ENCODE peak calls at places on chromosomes 4 and X, in five cellular contexts. Q, K, G, E and H are unnamed samples.

GRCh38 chrX:39065051-39065871 is 264.0 kb downstream of the MID1IP1 start:
- DNase-seq in E (no peak), G (peak; percentile 59), Q (no peak), K (no peak), H (no peak)

GRCh38 chr4:6829077-6829476 is 46.5 kb downstream of the KIAA0232 start:
- DNase-seq in G (no peak), K (no peak), Q (no peak), E (no peak), H (no peak)

GRCh38 chr4:59247032-59247431 is 1953.1 kb upstream of the ADGRL3 start:
- DNase-seq in E (no peak), G (no peak), Q (peak; percentile 33), K (no peak), H (no peak)

GRCh38 chrX:153870791-153871360 is 15.1 kb downstream of the L1CAM start:
- DNase-seq in E (no peak), K (no peak), Q (no peak), G (no peak), H (no peak)

GRCh38 chr4:26992657-26993361 is 132.2 kb downstream of the STIM2 start:
- DNase-seq in Q (no peak), K (no peak), G (no peak), E (no peak), H (peak; percentile 26)

GRCh38 chrX:119206203-119206602 is 29.9 kb upstream of the PGRMC1 start:
- DNase-seq in G (no peak), K (no peak), E (no peak), Q (no peak), H (no peak)

GRCh38 chr4:13912966-13913365 is 285.4 kb upstream of the BOD1L1 start:
- DNase-seq in E (no peak), G (no peak), Q (no peak), K (no peak), H (no peak)

GRCh38 chr4:113678651-113679050 is 82.9 kb downstream of the CAMK2D start:
- DNase-seq in E (no peak), G (no peak), K (no peak), Q (no peak), H (no peak)

GRCh38 chr4:176137626-176138025 is 57.8 kb downstream of the SPATA4 start:
- DNase-seq in G (no peak), E (no peak), Q (no peak), K (no peak), H (no peak)

GRCh38 chrX:51336584-51336983 is 4.0 kb downstream of the NUDT10 start:
- DNase-seq in K (no peak), G (peak; percentile 10), Q (peak; percentile 50), E (no peak), H (no peak)

GRCh38 chr4:164956766-164957643 is 20.5 kb downstream of the TRIM61 start:
- DNase-seq in Q (no peak), E (peak; percentile 67), K (peak; percentile 69), G (peak; percentile 80), H (peak; percentile 66)

GRCh38 chr4:90503677-90504076 is 376.5 kb downstream of the CCSER1 start:
- DNase-seq in Q (no peak), E (no peak), G (no peak), K (no peak), H (no peak)

GRCh38 chr4:81470456-81471327 is 1.0 kb downstream of the RASGEF1B start:
- DNase-seq in E (peak; percentile 47), G (peak; percentile 29), K (no peak), Q (peak; percentile 48), H (peak; percentile 53)

GRCh38 chr4:155371432-155372043 is 5.2 kb downstream of the MAP9 start:
- DNase-seq in K (no peak), G (no peak), E (no peak), Q (peak; percentile 41), H (no peak)

GRCh38 chrX:14697453-14697852 is 168.1 kb downstream of the GLRA2 start:
- DNase-seq in Q (peak; percentile 69), E (peak; percentile 28), K (no peak), G (peak; percentile 62), H (no peak)

GRCh38 chrX:112841114-112841819 is 636 bp upstream of the AMOT start:
- DNase-seq in K (peak; percentile 81), Q (peak; percentile 72), G (peak; percentile 71), E (peak; percentile 83), H (peak; percentile 67)

GRCh38 chr4:133524369-133524768 is 375.3 kb downstream of the PCDH10 start:
- DNase-seq in K (no peak), G (no peak), E (no peak), Q (no peak), H (no peak)

GRCh38 chr4:135201081-135201480 is 999.5 kb upstream of the PABPC4L start:
- DNase-seq in Q (no peak), E (no peak), G (no peak), K (no peak), H (no peak)

GRCh38 chrX:54808109-54808604 is 612 bp downstream of the MAGED2 start:
- DNase-seq in Q (peak; percentile 16), K (peak; percentile 61), G (peak; percentile 76), E (peak; percentile 58), H (no peak)

GRCh38 chr4:145935253-145936141 is 3.1 kb downstream of the ZNF827 start:
- DNase-seq in E (peak; percentile 31), G (peak; percentile 52), Q (no peak), K (peak; percentile 11), H (no peak)

GRCh38 chr4:152605641-152606304 is 69.9 kb upstream of the FBXW7 start:
- DNase-seq in G (no peak), E (no peak), Q (no peak), K (no peak), H (no peak)

GRCh38 chr4:7476820-7477219 is 42.1 kb upstream of the PSAPL1 start:
- DNase-seq in K (no peak), E (no peak), G (no peak), Q (no peak), H (no peak)

GRCh38 chrX:80578518-80579105 is 158.4 kb downstream of the TENT5D start:
- DNase-seq in Q (peak; percentile 52), E (no peak), K (no peak), G (no peak), H (no peak)

GRCh38 chr4:1559896-1560650 is 124.0 kb downstream of the FAM53A start:
- DNase-seq in Q (no peak), G (no peak), K (no peak), E (no peak), H (no peak)

GRCh38 chrX:24133280-24133679 is 16.2 kb upstream of the ZFX start:
- DNase-seq in E (no peak), Q (no peak), K (no peak), G (no peak), H (no peak)

GRCh38 chr4:93147524-93148212 is 680.9 kb upstream of the ATOH1 start:
- DNase-seq in Q (no peak), G (peak; percentile 52), K (no peak), E (no peak), H (no peak)

GRCh38 chr4:120843840-120844527 is 78.5 kb downstream of the PRDM5 start:
- DNase-seq in E (no peak), G (peak; percentile 60), K (no peak), Q (peak; percentile 33), H (no peak)

GRCh38 chrX:113892401-113892800 is 691.5 kb upstream of the HTR2C start:
- DNase-seq in K (no peak), G (no peak), Q (no peak), E (no peak), H (no peak)

GRCh38 chr4:26126135-26126718 is 194.6 kb upstream of the RBPJ start:
- DNase-seq in K (no peak), G (no peak), E (no peak), Q (no peak), H (no peak)

GRCh38 chr4:69124941-69125340 is 28.7 kb downstream of the UGT2B7 start:
- DNase-seq in E (no peak), K (no peak), Q (no peak), G (no peak), H (no peak)

GRCh38 chr4:42554072-42554471 is 102.8 kb downstream of the ATP8A1 start:
- DNase-seq in Q (no peak), K (no peak), G (no peak), E (no peak), H (no peak)

GRCh38 chr4:5206391-5206790 is 155.1 kb downstream of the STK32B start:
- DNase-seq in K (no peak), E (no peak), Q (no peak), G (no peak), H (no peak)

GRCh38 chr4:85776579-85776978 is 301.6 kb downstream of the ARHGAP24 start:
- DNase-seq in E (no peak), K (no peak), Q (no peak), G (no peak), H (no peak)

GRCh38 chr4:6851962-6852361 is 57.7 kb upstream of the TBC1D14 start:
- DNase-seq in Q (no peak), G (no peak), K (no peak), E (no peak), H (no peak)

GRCh38 chr4:5839332-5839731 is 53.6 kb downstream of the CRMP1 start:
- DNase-seq in K (no peak), E (no peak), G (no peak), Q (no peak), H (no peak)

GRCh38 chrX:73127700-73128241 is 48.5 kb upstream of the PABPC1L2A start:
- DNase-seq in E (no peak), K (no peak), G (peak; percentile 17), Q (no peak), H (no peak)

GRCh38 chr4:179867300-179867878 is 2375.8 kb upstream of the TENM3 start:
- DNase-seq in E (no peak), K (peak; percentile 32), G (peak; percentile 89), Q (peak; percentile 66), H (peak; percentile 14)